ENCODE peak calls at places on chromosomes 16 and 17, in ten cellular contexts. One of them, this sample, is unnamed.
A peak's percentile ranks its signal among the peaks of the same experiment; 100 is the strongest.

GRCh38 chr17:41442772-41443171 is 2.0 kb upstream of the KRT38 start:
- DNase-seq in cardiac fibroblast: peak; percentile 52
- DNase-seq in IMR-90: peak; percentile 57
- DNase-seq in PC-3: peak; percentile 25
- DNase-seq in endothelial cell of umbilical vein: no peak
- DNase-seq in adrenal gland: no peak
- DNase-seq in mucosa of descending colon: no peak
- DNase-seq in transverse colon: no peak
- DNase-seq in cardiac muscle cell: no peak
- DNase-seq in choroid plexus epithelial cell: peak; percentile 56
- DNase-seq in this sample: peak; percentile 47

GRCh38 chr17:75241502-75241901 is 19.9 kb downstream of the GGA3 start:
- DNase-seq in cardiac fibroblast: peak; percentile 16
- DNase-seq in IMR-90: no peak
- DNase-seq in PC-3: no peak
- DNase-seq in endothelial cell of umbilical vein: no peak
- DNase-seq in adrenal gland: no peak
- DNase-seq in mucosa of descending colon: no peak
- DNase-seq in transverse colon: no peak
- DNase-seq in cardiac muscle cell: no peak
- DNase-seq in choroid plexus epithelial cell: no peak
- DNase-seq in this sample: no peak

GRCh38 chr17:68346448-68346847 is 55.2 kb downstream of the ARSG start:
- DNase-seq in cardiac fibroblast: no peak
- DNase-seq in IMR-90: no peak
- DNase-seq in PC-3: no peak
- DNase-seq in endothelial cell of umbilical vein: no peak
- DNase-seq in adrenal gland: no peak
- DNase-seq in mucosa of descending colon: peak; percentile 38
- DNase-seq in transverse colon: peak; percentile 62
- DNase-seq in cardiac muscle cell: no peak
- DNase-seq in choroid plexus epithelial cell: no peak
- DNase-seq in this sample: no peak

GRCh38 chr17:36938566-36939058 is 1.3 kb downstream of the LHX1 start:
- DNase-seq in cardiac fibroblast: no peak
- DNase-seq in IMR-90: no peak
- DNase-seq in PC-3: no peak
- DNase-seq in endothelial cell of umbilical vein: no peak
- DNase-seq in adrenal gland: no peak
- DNase-seq in mucosa of descending colon: no peak
- DNase-seq in transverse colon: no peak
- DNase-seq in cardiac muscle cell: no peak
- DNase-seq in choroid plexus epithelial cell: no peak
- DNase-seq in this sample: no peak

GRCh38 chr17:7835818-7836595 is 2.0 kb downstream of the KDM6B start:
- DNase-seq in cardiac fibroblast: peak; percentile 59
- DNase-seq in IMR-90: peak; percentile 58
- DNase-seq in PC-3: peak; percentile 34
- DNase-seq in endothelial cell of umbilical vein: peak; percentile 60
- DNase-seq in adrenal gland: peak; percentile 83
- DNase-seq in mucosa of descending colon: peak; percentile 87
- DNase-seq in transverse colon: peak; percentile 81
- DNase-seq in cardiac muscle cell: no peak
- DNase-seq in choroid plexus epithelial cell: peak; percentile 69
- DNase-seq in this sample: peak; percentile 70

GRCh38 chr17:1006054-1006453 is 9.1 kb downstream of the TIMM22 start:
- DNase-seq in cardiac fibroblast: no peak
- DNase-seq in IMR-90: no peak
- DNase-seq in PC-3: no peak
- DNase-seq in endothelial cell of umbilical vein: no peak
- DNase-seq in adrenal gland: no peak
- DNase-seq in mucosa of descending colon: peak; percentile 52
- DNase-seq in transverse colon: peak; percentile 59
- DNase-seq in cardiac muscle cell: no peak
- DNase-seq in choroid plexus epithelial cell: no peak
- DNase-seq in this sample: no peak

GRCh38 chr16:160691-161190 is 5.0 kb upstream of the HBM start:
- DNase-seq in cardiac fibroblast: no peak
- DNase-seq in IMR-90: no peak
- DNase-seq in PC-3: no peak
- DNase-seq in endothelial cell of umbilical vein: no peak
- DNase-seq in adrenal gland: no peak
- DNase-seq in mucosa of descending colon: no peak
- DNase-seq in transverse colon: no peak
- DNase-seq in cardiac muscle cell: no peak
- DNase-seq in choroid plexus epithelial cell: no peak
- DNase-seq in this sample: no peak

GRCh38 chr16:67939507-67940435 is 3.1 kb upstream of the PSMB10 start:
- DNase-seq in cardiac fibroblast: no peak
- DNase-seq in IMR-90: no peak
- DNase-seq in PC-3: no peak
- DNase-seq in endothelial cell of umbilical vein: no peak
- DNase-seq in adrenal gland: no peak
- DNase-seq in mucosa of descending colon: peak; percentile 80
- DNase-seq in transverse colon: peak; percentile 66
- DNase-seq in cardiac muscle cell: no peak
- DNase-seq in choroid plexus epithelial cell: no peak
- DNase-seq in this sample: no peak

GRCh38 chr16:3274490-3274889 is 8.8 kb upstream of the ZNF263 start:
- DNase-seq in cardiac fibroblast: peak; percentile 9
- DNase-seq in IMR-90: peak; percentile 30
- DNase-seq in PC-3: peak; percentile 2
- DNase-seq in endothelial cell of umbilical vein: no peak
- DNase-seq in adrenal gland: no peak
- DNase-seq in mucosa of descending colon: no peak
- DNase-seq in transverse colon: no peak
- DNase-seq in cardiac muscle cell: peak; percentile 32
- DNase-seq in choroid plexus epithelial cell: peak; percentile 27
- DNase-seq in this sample: peak; percentile 20

GRCh38 chr17:80254396-80255241 is 6.0 kb upstream of the RNF213 start:
- DNase-seq in cardiac fibroblast: peak; percentile 92
- DNase-seq in IMR-90: peak; percentile 91
- DNase-seq in PC-3: peak; percentile 100
- DNase-seq in endothelial cell of umbilical vein: peak; percentile 83
- DNase-seq in adrenal gland: peak; percentile 66
- DNase-seq in mucosa of descending colon: peak; percentile 75
- DNase-seq in transverse colon: peak; percentile 70
- DNase-seq in cardiac muscle cell: no peak
- DNase-seq in choroid plexus epithelial cell: peak; percentile 86
- DNase-seq in this sample: peak; percentile 85

GRCh38 chr17:1829189-1829578 is 518 bp downstream of the SMYD4 start:
- DNase-seq in cardiac fibroblast: peak; percentile 30
- DNase-seq in IMR-90: no peak
- DNase-seq in PC-3: peak; percentile 9
- DNase-seq in endothelial cell of umbilical vein: peak; percentile 33
- DNase-seq in adrenal gland: no peak
- DNase-seq in mucosa of descending colon: peak; percentile 58
- DNase-seq in transverse colon: peak; percentile 38
- DNase-seq in cardiac muscle cell: no peak
- DNase-seq in choroid plexus epithelial cell: peak; percentile 11
- DNase-seq in this sample: peak; percentile 1

GRCh38 chr16:81204794-81205680 is 33.5 kb upstream of the BCO1 start:
- DNase-seq in cardiac fibroblast: peak; percentile 71
- DNase-seq in IMR-90: peak; percentile 64
- DNase-seq in PC-3: peak; percentile 59
- DNase-seq in endothelial cell of umbilical vein: peak; percentile 73
- DNase-seq in adrenal gland: no peak
- DNase-seq in mucosa of descending colon: peak; percentile 65
- DNase-seq in transverse colon: peak; percentile 36
- DNase-seq in cardiac muscle cell: peak; percentile 59
- DNase-seq in choroid plexus epithelial cell: peak; percentile 83
- DNase-seq in this sample: peak; percentile 64

GRCh38 chr16:50210266-50211038 is 55.9 kb upstream of the ADCY7 start:
- DNase-seq in cardiac fibroblast: peak; percentile 90
- DNase-seq in IMR-90: peak; percentile 87
- DNase-seq in PC-3: peak; percentile 58
- DNase-seq in endothelial cell of umbilical vein: peak; percentile 86
- DNase-seq in adrenal gland: peak; percentile 73
- DNase-seq in mucosa of descending colon: peak; percentile 82
- DNase-seq in transverse colon: peak; percentile 82
- DNase-seq in cardiac muscle cell: peak; percentile 89
- DNase-seq in choroid plexus epithelial cell: peak; percentile 93
- DNase-seq in this sample: peak; percentile 88

DNA sequence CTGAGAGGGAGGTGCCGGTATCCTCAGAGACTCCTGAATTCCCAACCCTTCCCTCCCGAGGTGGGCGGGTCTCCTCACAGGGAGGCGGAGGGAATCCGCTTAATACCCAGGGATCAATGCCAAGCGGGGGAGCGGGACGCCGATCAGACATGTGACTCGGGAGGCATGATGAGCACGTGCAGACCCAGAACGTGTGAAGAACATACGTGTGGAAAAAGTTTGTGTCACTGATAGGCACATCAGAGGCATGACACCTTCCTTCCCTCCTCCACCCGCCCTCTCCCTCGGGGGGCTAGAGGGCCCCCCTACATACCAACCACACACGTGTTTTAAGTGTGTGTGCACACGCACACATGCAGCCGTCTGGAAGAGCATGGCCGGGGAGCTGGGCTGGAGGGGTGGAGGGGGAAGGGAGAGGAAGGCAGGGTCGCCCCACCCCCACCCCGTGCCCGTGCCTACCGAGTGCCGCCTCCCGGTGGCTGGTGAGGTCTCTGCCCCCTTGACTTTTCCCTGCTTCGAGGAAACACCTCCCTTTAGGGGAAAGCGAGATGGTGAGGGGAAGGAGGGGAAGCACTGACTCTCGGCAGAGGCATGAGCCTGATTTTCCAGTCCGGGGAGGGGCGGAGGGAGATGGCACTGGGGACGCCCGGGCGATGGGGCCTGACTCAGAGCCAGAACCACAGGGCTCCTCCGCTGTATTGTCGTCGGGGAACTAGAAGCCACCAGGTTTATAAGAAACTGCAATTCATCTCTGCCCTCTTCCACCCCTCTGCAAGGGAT is 12.1 kb upstream of the TBX21 start:
- DNase-seq in cardiac fibroblast: peak; percentile 13
- DNase-seq in IMR-90: no peak
- DNase-seq in PC-3: peak; percentile 88
- DNase-seq in endothelial cell of umbilical vein: no peak
- DNase-seq in adrenal gland: no peak
- DNase-seq in mucosa of descending colon: no peak
- DNase-seq in transverse colon: peak; percentile 28
- DNase-seq in cardiac muscle cell: no peak
- DNase-seq in choroid plexus epithelial cell: no peak
- DNase-seq in this sample: no peak
- H3K4me3 ChIP-seq in cardiac fibroblast: no peak overlapping the region
- H3K4me3 ChIP-seq in IMR-90: no peak overlapping the region
- H3K4me3 ChIP-seq in PC-3: peak overlapping the region; percentile 4
- H3K4me3 ChIP-seq in endothelial cell of umbilical vein: no peak overlapping the region
- H3K4me3 ChIP-seq in adrenal gland: no peak overlapping the region
- H3K4me3 ChIP-seq in mucosa of descending colon: no peak overlapping the region
- H3K4me3 ChIP-seq in transverse colon: no peak overlapping the region
- H3K4me3 ChIP-seq in cardiac muscle cell: no peak overlapping the region
- H3K4me3 ChIP-seq in choroid plexus epithelial cell: no peak overlapping the region
- H3K4me3 ChIP-seq in this sample: no peak overlapping the region

DNA sequence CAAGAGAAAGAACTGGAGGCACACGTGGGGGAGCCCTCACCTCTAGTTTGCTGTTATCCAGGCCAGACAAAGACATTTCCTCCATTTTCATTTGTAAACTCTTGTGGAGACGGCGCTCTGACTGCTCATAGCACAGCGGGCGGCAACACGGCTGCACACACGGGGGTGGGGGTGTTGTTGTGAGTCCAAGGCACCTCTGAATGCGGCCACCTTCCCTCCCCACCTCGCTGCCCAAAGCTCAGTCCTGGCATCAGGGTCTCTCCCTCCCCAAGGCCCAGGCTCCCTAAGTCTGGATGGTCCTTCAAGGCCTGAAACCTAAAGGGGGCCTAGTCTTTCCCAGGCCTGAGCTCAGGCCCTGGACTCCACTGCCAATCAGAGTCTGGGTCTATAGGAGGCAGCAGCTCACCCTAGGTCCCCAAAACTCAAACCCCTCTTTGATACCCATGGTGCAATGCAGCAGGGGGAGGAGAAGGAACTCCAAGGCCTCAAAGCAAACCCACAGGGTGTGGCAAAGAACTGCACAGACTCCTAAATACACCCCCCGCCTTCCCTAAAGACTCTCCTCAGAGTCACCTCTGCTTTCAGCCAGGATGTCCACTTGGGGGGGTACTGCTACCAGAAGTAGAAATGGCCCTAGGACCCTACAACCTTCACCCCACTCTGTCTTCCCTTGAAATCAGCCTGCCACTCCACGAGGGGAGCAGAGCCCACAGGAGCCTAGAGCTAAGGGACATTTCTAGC is 1.5 kb downstream of the ATXN7L3 start:
- DNase-seq in cardiac fibroblast: peak; percentile 66
- DNase-seq in IMR-90: peak; percentile 41
- DNase-seq in PC-3: peak; percentile 64
- DNase-seq in endothelial cell of umbilical vein: peak; percentile 30
- DNase-seq in adrenal gland: no peak
- DNase-seq in mucosa of descending colon: peak; percentile 67
- DNase-seq in transverse colon: peak; percentile 49
- DNase-seq in cardiac muscle cell: peak; percentile 31
- DNase-seq in choroid plexus epithelial cell: peak; percentile 60
- DNase-seq in this sample: peak; percentile 43
- TF ChIP-seq CTCF in cardiac fibroblast: peak; percentile 12
- TF ChIP-seq CTCF in IMR-90: peak; percentile 33
- TF ChIP-seq CTCF in PC-3: peak; percentile 48
- TF ChIP-seq CTCF in endothelial cell of umbilical vein: no peak
- TF ChIP-seq CTCF in adrenal gland: no peak
- TF ChIP-seq CTCF in mucosa of descending colon: no peak
- TF ChIP-seq CTCF in transverse colon: no peak
- TF ChIP-seq CTCF in cardiac muscle cell: peak; percentile 13
- TF ChIP-seq CTCF in choroid plexus epithelial cell: peak; percentile 30
- TF ChIP-seq CTCF in this sample: peak; percentile 28

GRCh38 chr17:48441231-48441711 is 11.3 kb upstream of the SKAP1 start:
- DNase-seq in cardiac fibroblast: no peak
- DNase-seq in IMR-90: no peak
- DNase-seq in PC-3: no peak
- DNase-seq in endothelial cell of umbilical vein: no peak
- DNase-seq in adrenal gland: no peak
- DNase-seq in mucosa of descending colon: peak; percentile 22
- DNase-seq in transverse colon: no peak
- DNase-seq in cardiac muscle cell: no peak
- DNase-seq in choroid plexus epithelial cell: no peak
- DNase-seq in this sample: no peak
- H3K4me3 ChIP-seq in cardiac fibroblast: no peak overlapping the region
- H3K4me3 ChIP-seq in IMR-90: no peak overlapping the region
- H3K4me3 ChIP-seq in PC-3: no peak overlapping the region
- H3K4me3 ChIP-seq in endothelial cell of umbilical vein: no peak overlapping the region
- H3K4me3 ChIP-seq in adrenal gland: no peak overlapping the region
- H3K4me3 ChIP-seq in mucosa of descending colon: no peak overlapping the region
- H3K4me3 ChIP-seq in transverse colon: no peak overlapping the region
- H3K4me3 ChIP-seq in cardiac muscle cell: no peak overlapping the region
- H3K4me3 ChIP-seq in choroid plexus epithelial cell: no peak overlapping the region
- H3K4me3 ChIP-seq in this sample: no peak overlapping the region

DNA sequence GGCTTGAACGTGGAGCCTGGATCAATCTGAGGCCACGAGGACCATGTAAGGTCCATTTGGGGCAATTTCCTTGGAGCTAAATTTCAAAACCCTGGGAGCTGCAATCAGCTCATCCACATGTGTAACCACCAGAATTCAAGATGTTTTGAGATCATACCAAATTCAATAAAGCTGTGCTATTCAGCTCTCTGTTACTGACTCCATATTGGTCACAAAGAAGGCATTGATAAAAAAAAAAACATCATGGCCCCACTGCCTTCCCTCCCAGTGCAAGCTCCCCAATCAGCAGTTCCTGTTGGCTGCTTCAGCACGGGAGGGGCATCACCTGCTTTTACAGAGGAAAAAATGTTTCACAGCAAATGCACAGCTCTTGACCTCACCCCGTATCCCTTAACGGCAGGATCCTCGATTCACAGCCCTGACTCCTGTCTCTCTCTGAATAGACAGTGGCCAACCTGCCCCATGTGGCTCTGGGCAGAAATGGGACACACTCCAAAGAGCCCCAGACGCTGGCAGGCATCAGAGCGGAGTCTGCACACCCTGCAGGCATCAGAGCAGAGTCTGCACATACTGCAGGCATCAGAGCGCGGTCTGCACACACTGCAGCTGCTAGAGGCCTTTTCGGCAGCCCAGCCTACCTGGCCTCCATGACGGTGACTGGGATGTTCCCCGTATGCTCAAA is 37.1 kb downstream of the FANCA start:
- DNase-seq in cardiac fibroblast: no peak
- DNase-seq in IMR-90: no peak
- DNase-seq in PC-3: no peak
- DNase-seq in endothelial cell of umbilical vein: no peak
- DNase-seq in adrenal gland: no peak
- DNase-seq in mucosa of descending colon: no peak
- DNase-seq in transverse colon: no peak
- DNase-seq in cardiac muscle cell: no peak
- DNase-seq in choroid plexus epithelial cell: no peak
- DNase-seq in this sample: no peak
- TF ChIP-seq CTCF in cardiac fibroblast: no peak
- TF ChIP-seq CTCF in IMR-90: no peak
- TF ChIP-seq CTCF in PC-3: no peak
- TF ChIP-seq CTCF in endothelial cell of umbilical vein: no peak
- TF ChIP-seq CTCF in adrenal gland: no peak
- TF ChIP-seq CTCF in mucosa of descending colon: no peak
- TF ChIP-seq CTCF in transverse colon: no peak
- TF ChIP-seq CTCF in cardiac muscle cell: no peak
- TF ChIP-seq CTCF in choroid plexus epithelial cell: no peak
- TF ChIP-seq CTCF in this sample: no peak